ENCODE peak calls at places on chromosomes 6 and 20, in ten cellular contexts. U is NCI-H1105; O is BJ; D is islet precursor cell; K is NCI-H226; B is fibroblast of lung; F is CD4-positive, alpha-beta T cell; J is activated CD4-positive, CD25-positive, alpha-beta regulatory T cell treated with anti-CD3 and anti-CD28 coated beads, Interleukin-2, amount 50 U/mL, for 72 hours; W is CD4-positive, CD25-positive, alpha-beta regulatory T cell; S is Peyer's patch. G is an unnamed sample.

GRCh38 chr6:138240476-138241245 is 22.4 kb upstream of the PBOV1 start:
- DNase-seq in U (no peak), O (no peak), D (no peak), K (no peak), B (no peak), F (no peak), J (no peak), W (no peak), S (no peak), G (no peak)

GRCh38 chr6:129353067-129353466 is 356.9 kb downstream of the ARHGAP18 start:
- DNase-seq in U (no peak), O (no peak), D (peak), K (no peak), B (no peak), F (no peak), J (no peak), W (no peak), S (peak), G (no peak)

GRCh38 chr6:1636971-1637871 is 27.5 kb downstream of the FOXC1 start:
- DNase-seq in U (peak), O (no peak), D (peak), K (peak), B (no peak), F (no peak), J (no peak), W (no peak), S (peak), G (no peak)

GRCh38 chr6:73739097-73739496 is 43.1 kb downstream of the CD109 start:
- DNase-seq in U (peak), O (no peak), D (no peak), K (peak), B (peak), F (no peak), J (no peak), W (peak), S (no peak), G (no peak)

GRCh38 chr6:44386364-44386928 is 1.1 kb upstream of the CDC5L start:
- DNase-seq in U (no peak), O (peak), D (no peak), K (no peak), B (peak), F (no peak), J (no peak), W (no peak), S (no peak), G (no peak)

GRCh38 chr6:79558099-79558498 is 20.9 kb upstream of the LCA5 start:
- DNase-seq in U (no peak), O (no peak), D (no peak), K (no peak), B (peak), F (no peak), J (no peak), W (no peak), S (no peak), G (no peak)

GRCh38 chr20:40695214-40695613 is 6.2 kb upstream of the MAFB start:
- DNase-seq in U (no peak), O (no peak), D (no peak), K (no peak), B (no peak), F (no peak), J (no peak), W (no peak), S (no peak), G (no peak)

GRCh38 chr6:145967549-145967948 is 3.4 kb upstream of the SHPRH start:
- DNase-seq in U (no peak), O (no peak), D (no peak), K (no peak), B (no peak), F (no peak), J (no peak), W (no peak), S (no peak), G (no peak)

GRCh38 chr6:1840491-1841121 is 230.9 kb downstream of the FOXC1 start:
- DNase-seq in U (no peak), O (no peak), D (no peak), K (no peak), B (no peak), F (no peak), J (no peak), W (no peak), S (no peak), G (no peak)

G was measured in anterior cingulate cortex.